ENCODE peak calls at places on chromosomes 6 and 20, in nine cellular contexts. I is lower leg skin, L is amygdala, O is fibroblast of lung, E is NCI-H1105, R is germinal center, K is transverse colon, H is NCI-H2081, Q is upper lobe of right lung. J is an unnamed sample.

GRCh38 chr6:15661815-15662245 is 998 bp downstream of the DTNBP1 start:
- DNase-seq in I (no peak), L (no peak), O (no peak), E (peak; percentile 41), R (no peak), K (no peak), H (no peak), Q (no peak), J (no peak)

GRCh38 chr20:1934578-1935573 is 39.7 kb downstream of the SIRPA start:
- DNase-seq in I (peak; percentile 97), L (no peak), O (peak; percentile 93), E (no peak), R (no peak), K (no peak), H (no peak), Q (peak; percentile 46), J (no peak)

GRCh38 chr6:143701343-143702234 is 23.8 kb downstream of the PHACTR2 start:
- DNase-seq in I (no peak), L (no peak), O (peak; percentile 81), E (no peak), R (no peak), K (no peak), H (no peak), Q (no peak), J (no peak)

GRCh38 chr6:63637865-63638445 is 2.4 kb downstream of the PHF3 start:
- DNase-seq in I (no peak), L (no peak), O (peak; percentile 31), E (no peak), R (no peak), K (no peak), H (no peak), Q (no peak), J (no peak)

GRCh38 chr6:167529684-167530335 is 204.9 kb downstream of the TTLL2 start:
- DNase-seq in I (no peak), L (no peak), O (no peak), E (no peak), R (no peak), K (no peak), H (no peak), Q (no peak), J (no peak)

GRCh38 chr20:64161595-64162238 is 2.5 kb upstream of the MYT1 start:
- DNase-seq in I (no peak), L (no peak), O (peak; percentile 37), E (no peak), R (peak; percentile 52), K (peak; percentile 18), H (peak; percentile 25), Q (no peak), J (peak; percentile 22)

GRCh38 chr20:24066075-24066700 is 77.6 kb upstream of the GGTLC1 start:
- DNase-seq in I (no peak), L (no peak), O (no peak), E (no peak), R (no peak), K (no peak), H (no peak), Q (no peak), J (no peak)

GRCh38 chr6:37272834-37273566 is 15.1 kb upstream of the TMEM217 start:
- DNase-seq in I (no peak), L (no peak), O (no peak), E (no peak), R (no peak), K (no peak), H (no peak), Q (no peak), J (peak; percentile 7)

GRCh38 chr6:45075246-45075645 is 252.9 kb upstream of the RUNX2 start:
- DNase-seq in I (no peak), L (no peak), O (peak; percentile 96), E (no peak), R (no peak), K (no peak), H (no peak), Q (no peak), J (no peak)

GRCh38 chr6:32816746-32817204 is at the start of gene HLA-DOB:
- DNase-seq in I (no peak), L (no peak), O (peak; percentile 8), E (no peak), R (peak; percentile 89), K (no peak), H (no peak), Q (no peak), J (no peak)

GRCh38 chr6:105209950-105210706 is 30.3 kb upstream of the POPDC3 start:
- DNase-seq in I (no peak), L (no peak), O (peak; percentile 80), E (no peak), R (no peak), K (no peak), H (no peak), Q (no peak), J (no peak)

GRCh38 chr20:2133318-2134183 is 31.9 kb downstream of the STK35 start:
- DNase-seq in I (no peak), L (no peak), O (peak; percentile 90), E (no peak), R (no peak), K (no peak), H (no peak), Q (no peak), J (no peak)

GRCh38 chr6:16804007-16804303 is 42.7 kb upstream of the ATXN1 start:
- DNase-seq in I (no peak), L (no peak), O (no peak), E (no peak), R (no peak), K (no peak), H (no peak), Q (no peak), J (no peak)

GRCh38 chr6:46949662-46950280 is 28.0 kb upstream of the ADGRF5 start:
- DNase-seq in I (no peak), L (no peak), O (no peak), E (no peak), R (no peak), K (peak; percentile 82), H (no peak), Q (peak; percentile 82), J (no peak)

GRCh38 chr6:169847773-169848380 is 96.5 kb downstream of the ERMARD start:
- DNase-seq in I (peak; percentile 56), L (no peak), O (no peak), E (no peak), R (no peak), K (no peak), H (no peak), Q (peak; percentile 53), J (peak; percentile 20)